ENCODE peak calls at places on chromosomes 12 and 14, in four cellular contexts. Q, J, D and H are unnamed samples.

GRCh38 chr12:113194971-113195391 is 9.5 kb downstream of the RITA1 start:
- DNase-seq in Q (peak; percentile 43), J (no peak), D (no peak), H (peak; percentile 65)

GRCh38 chr14:72782182-72782508 is 111.8 kb downstream of the DPF3 start:
- DNase-seq in Q (no peak), J (no peak), D (no peak), H (no peak)

GRCh38 chr12:33759279-33759678 is 263.0 kb upstream of the ALG10 start:
- DNase-seq in Q (no peak), J (no peak), D (no peak), H (no peak)

GRCh38 chr14:95761436-95761835 is 47.5 kb upstream of the TCL1A start:
- DNase-seq in Q (no peak), J (no peak), D (no peak), H (no peak)

GRCh38 chr12:77946541-77947021 is 115.9 kb downstream of the NAV3 start:
- DNase-seq in Q (peak; percentile 24), J (no peak), D (no peak), H (peak; percentile 30)

GRCh38 chr14:61525293-61526011 is 169.9 kb upstream of the HIF1A start:
- DNase-seq in Q (peak; percentile 59), J (no peak), D (peak; percentile 24), H (no peak)

GRCh38 chr12:102023343-102023930 is 38.4 kb downstream of the WASHC3 start:
- DNase-seq in Q (peak; percentile 22), J (no peak), D (no peak), H (no peak)

GRCh38 chr12:10967409-10967808 is 19.3 kb downstream of the TAS2R50 start:
- DNase-seq in Q (peak; percentile 68), J (no peak), D (no peak), H (peak; percentile 82)

GRCh38 chr14:54120260-54120659 is 163.6 kb upstream of the BMP4 start:
- DNase-seq in Q (no peak), J (no peak), D (no peak), H (no peak)

GRCh38 chr12:121043067-121043466 is 4.0 kb upstream of the OASL start:
- DNase-seq in Q (no peak), J (no peak), D (no peak), H (no peak)

GRCh38 chr12:93198086-93198485 is 179.6 kb upstream of the NUDT4 start:
- DNase-seq in Q (peak; percentile 93), J (no peak), D (no peak), H (peak; percentile 94)

GRCh38 chr12:76520348-76520747 is 39.2 kb downstream of the OSBPL8 start:
- DNase-seq in Q (no peak), J (no peak), D (no peak), H (peak; percentile 3)

GRCh38 chr14:54447231-54447692 is 6.1 kb upstream of the CNIH1 start:
- DNase-seq in Q (peak; percentile 38), J (peak; percentile 90), D (no peak), H (peak; percentile 91)

GRCh38 chr12:79546461-79547043 is 144.2 kb downstream of the PAWR start:
- DNase-seq in Q (no peak), J (no peak), D (no peak), H (peak; percentile 18)

GRCh38 chr12:49534806-49535278 is 4.0 kb upstream of the KCNH3 start:
- DNase-seq in Q (no peak), J (no peak), D (no peak), H (no peak)

GRCh38 chr12:19739195-19739776 is 300.0 kb downstream of the AEBP2 start:
- DNase-seq in Q (peak; percentile 48), J (no peak), D (no peak), H (peak; percentile 15)

GRCh38 chr14:49820176-49820575 is 32.4 kb downstream of the NEMF start:
- DNase-seq in Q (no peak), J (no peak), D (no peak), H (no peak)

GRCh38 chr14:69713976-69714716 is 52.8 kb upstream of the SRSF5 start:
- DNase-seq in Q (no peak), J (no peak), D (no peak), H (no peak)

GRCh38 chr12:76863005-76863670 is 15.7 kb downstream of the CSRP2 start:
- DNase-seq in Q (peak; percentile 75), J (no peak), D (no peak), H (peak; percentile 92)

GRCh38 chr12:2902287-2902880 is 11.7 kb downstream of the TULP3 start:
- DNase-seq in Q (no peak), J (no peak), D (no peak), H (no peak)

GRCh38 chr12:101795013-101795412 is 35.7 kb downstream of the GNPTAB start:
- DNase-seq in Q (no peak), J (peak; percentile 40), D (no peak), H (no peak)

GRCh38 chr12:57842342-57843294 is 3.9 kb downstream of the CTDSP2 start:
- DNase-seq in Q (peak; percentile 17), J (no peak), D (no peak), H (no peak)

GRCh38 chr12:117744418-117744817 is 224.4 kb downstream of the KSR2 start:
- DNase-seq in Q (no peak), J (no peak), D (no peak), H (no peak)

GRCh38 chr14:90058876-90059458 is 2.8 kb upstream of the KCNK13 start:
- DNase-seq in Q (no peak), J (no peak), D (no peak), H (no peak)

GRCh38 chr12:87676726-87677125 is 352.5 kb downstream of the C12orf50 start:
- DNase-seq in Q (no peak), J (no peak), D (no peak), H (no peak)

GRCh38 chr12:65665817-65666216 is 158.5 kb upstream of the HMGA2 start:
- DNase-seq in Q (no peak), J (no peak), D (no peak), H (no peak)

GRCh38 chr12:98002887-98003493 is 512.4 kb upstream of the TMPO start:
- DNase-seq in Q (no peak), J (no peak), D (no peak), H (peak; percentile 4)

GRCh38 chr14:41350476-41350875 is 256.2 kb upstream of the LRFN5 start:
- DNase-seq in Q (no peak), J (no peak), D (no peak), H (no peak)

GRCh38 chr14:32669416-32669815 is 269.3 kb upstream of the NPAS3 start:
- DNase-seq in Q (no peak), J (no peak), D (no peak), H (no peak)

GRCh38 chr12:79071498-79071897 is 206.9 kb downstream of the SYT1 start:
- DNase-seq in Q (no peak), J (no peak), D (no peak), H (no peak)

GRCh38 chr12:6452908-6453630 is 1.2 kb downstream of the TAPBPL start:
- DNase-seq in Q (no peak), J (no peak), D (no peak), H (no peak)

GRCh38 chr14:54191846-54192245 is 205.0 kb upstream of the CDKN3 start:
- DNase-seq in Q (no peak), J (no peak), D (no peak), H (no peak)